ENCODE peak calls at places on chromosomes 6 and 20, in four cellular contexts. G, C, X and H are unnamed samples.

GRCh38 chr6:20444786-20445271 is 43.1 kb downstream of the E2F3 start:
- DNase-seq in G (no peak), C (no peak), X (no peak), H (no peak)

GRCh38 chr20:50916934-50917333 is 14.3 kb downstream of the ADNP start:
- DNase-seq in G (no peak), C (no peak), X (no peak), H (no peak)

GRCh38 chr6:138971601-138972000 is 16.5 kb downstream of the REPS1 start:
- DNase-seq in G (no peak), C (no peak), X (no peak), H (no peak)

GRCh38 chr6:167225903-167226508 is 65.1 kb upstream of the UNC93A start:
- DNase-seq in G (peak), C (no peak), X (no peak), H (no peak)

GRCh38 chr6:20674664-20675063 is 140.4 kb downstream of the CDKAL1 start:
- DNase-seq in G (no peak), C (no peak), X (no peak), H (no peak)

GRCh38 chr6:136180729-136181128 is 69.4 kb downstream of the MTFR2 start:
- DNase-seq in G (no peak), C (no peak), X (no peak), H (no peak)

GRCh38 chr6:72930733-72931132 is 294.6 kb downstream of the KHDC1L start:
- DNase-seq in G (no peak), C (no peak), X (no peak), H (no peak)

GRCh38 chr6:111604259-111605099 is 1.2 kb downstream of the TRAF3IP2 start:
- DNase-seq in G (no peak), C (no peak), X (peak), H (peak)

GRCh38 chr20:44104807-44105517 is 82.0 kb downstream of the JPH2 start:
- DNase-seq in G (no peak), C (no peak), X (no peak), H (no peak)

GRCh38 chr20:57092112-57092899 is 174.1 kb downstream of the BMP7 start:
- DNase-seq in G (no peak), C (peak), X (peak), H (no peak)

GRCh38 chr20:41260734-41261220 is 56.8 kb downstream of the ZHX3 start:
- DNase-seq in G (no peak), C (no peak), X (no peak), H (no peak)